ENCODE peak calls at places on chromosomes 3 and 15, in six cellular contexts. One of them, this sample, is unnamed.

GRCh38 chr3:79726795-79727194 is 41.0 kb downstream of the ROBO1 start:
- DNase-seq in SK-N-SH: no peak
- DNase-seq in HepG2: no peak
- DNase-seq in GM12878: no peak
- DNase-seq in H1: no peak
- DNase-seq in K562: no peak
- DNase-seq in this sample: no peak

GRCh38 chr15:69096197-69096596 is 64.2 kb upstream of the GLCE start:
- DNase-seq in SK-N-SH: no peak
- DNase-seq in HepG2: no peak
- DNase-seq in GM12878: no peak
- DNase-seq in H1: no peak
- DNase-seq in K562: no peak
- DNase-seq in this sample: no peak

GRCh38 chr15:31461911-31462480 is 135.4 kb downstream of the KLF13 start:
- DNase-seq in SK-N-SH: no peak
- DNase-seq in HepG2: no peak
- DNase-seq in GM12878: no peak
- DNase-seq in H1: no peak
- DNase-seq in K562: no peak
- DNase-seq in this sample: no peak

GRCh38 chr15:23570466-23570865 is 5.0 kb downstream of the MKRN3 start:
- DNase-seq in SK-N-SH: no peak
- DNase-seq in HepG2: peak
- DNase-seq in GM12878: no peak
- DNase-seq in H1: no peak
- DNase-seq in K562: no peak
- DNase-seq in this sample: no peak

GRCh38 chr15:42093966-42094365 is 396 bp downstream of the PLA2G4D start:
- DNase-seq in SK-N-SH: no peak
- DNase-seq in HepG2: no peak
- DNase-seq in GM12878: no peak
- DNase-seq in H1: no peak
- DNase-seq in K562: no peak
- DNase-seq in this sample: no peak

GRCh38 chr3:53103566-53104296 is 26.5 kb downstream of the RFT1 start:
- DNase-seq in SK-N-SH: no peak
- DNase-seq in HepG2: no peak
- DNase-seq in GM12878: no peak
- DNase-seq in H1: no peak
- DNase-seq in K562: no peak
- DNase-seq in this sample: no peak

GRCh38 chr3:67400476-67400875 is 253.9 kb downstream of the SUCLG2 start:
- DNase-seq in SK-N-SH: no peak
- DNase-seq in HepG2: no peak
- DNase-seq in GM12878: no peak
- DNase-seq in H1: no peak
- DNase-seq in K562: no peak
- DNase-seq in this sample: no peak

GRCh38 chr3:193720169-193720568 is 127.2 kb downstream of the OPA1 start:
- DNase-seq in SK-N-SH: no peak
- DNase-seq in HepG2: no peak
- DNase-seq in GM12878: no peak
- DNase-seq in H1: no peak
- DNase-seq in K562: no peak
- DNase-seq in this sample: no peak

GRCh38 chr3:127682576-127682975 is 9.8 kb downstream of the ABTB1 start:
- DNase-seq in SK-N-SH: no peak
- DNase-seq in HepG2: no peak
- DNase-seq in GM12878: no peak
- DNase-seq in H1: peak
- DNase-seq in K562: no peak
- DNase-seq in this sample: no peak

GRCh38 chr3:194905696-194906095 is 220.0 kb downstream of the FAM43A start:
- DNase-seq in SK-N-SH: no peak
- DNase-seq in HepG2: no peak
- DNase-seq in GM12878: no peak
- DNase-seq in H1: no peak
- DNase-seq in K562: no peak
- DNase-seq in this sample: no peak

GRCh38 chr3:135927170-135927569 is 38.4 kb upstream of the PPP2R3A start:
- DNase-seq in SK-N-SH: peak
- DNase-seq in HepG2: no peak
- DNase-seq in GM12878: no peak
- DNase-seq in H1: no peak
- DNase-seq in K562: no peak
- DNase-seq in this sample: no peak

GRCh38 chr3:186825294-186825821 is 17.2 kb upstream of the ADIPOQ start:
- DNase-seq in SK-N-SH: no peak
- DNase-seq in HepG2: no peak
- DNase-seq in GM12878: no peak
- DNase-seq in H1: peak
- DNase-seq in K562: peak
- DNase-seq in this sample: peak

GRCh38 chr3:37032961-37033360 is 39.6 kb downstream of the MLH1 start:
- DNase-seq in SK-N-SH: no peak
- DNase-seq in HepG2: no peak
- DNase-seq in GM12878: no peak
- DNase-seq in H1: no peak
- DNase-seq in K562: no peak
- DNase-seq in this sample: no peak

GRCh38 chr15:62436235-62436634 is 271.1 kb upstream of the C2CD4B start:
- DNase-seq in SK-N-SH: no peak
- DNase-seq in HepG2: no peak
- DNase-seq in GM12878: no peak
- DNase-seq in H1: no peak
- DNase-seq in K562: no peak
- DNase-seq in this sample: no peak

GRCh38 chr15:49041406-49041805 is 4.8 kb downstream of the SECISBP2L start:
- DNase-seq in SK-N-SH: no peak
- DNase-seq in HepG2: peak
- DNase-seq in GM12878: no peak
- DNase-seq in H1: no peak
- DNase-seq in K562: no peak
- DNase-seq in this sample: no peak

GRCh38 chr15:82749951-82750830 is 40.5 kb upstream of the AP3B2 start:
- DNase-seq in SK-N-SH: peak
- DNase-seq in HepG2: peak
- DNase-seq in GM12878: peak
- DNase-seq in H1: peak
- DNase-seq in K562: peak
- DNase-seq in this sample: peak

GRCh38 chr3:39118079-39118478 is 10.6 kb downstream of the TTC21A start:
- DNase-seq in SK-N-SH: no peak
- DNase-seq in HepG2: no peak
- DNase-seq in GM12878: no peak
- DNase-seq in H1: no peak
- DNase-seq in K562: no peak
- DNase-seq in this sample: peak

GRCh38 chr3:154552338-154552737 is 122.3 kb upstream of the GPR149 start:
- DNase-seq in SK-N-SH: no peak
- DNase-seq in HepG2: peak
- DNase-seq in GM12878: no peak
- DNase-seq in H1: no peak
- DNase-seq in K562: peak
- DNase-seq in this sample: no peak

GRCh38 chr15:71808311-71809020 is 1.9 kb upstream of the NR2E3 start:
- DNase-seq in SK-N-SH: no peak
- DNase-seq in HepG2: no peak
- DNase-seq in GM12878: no peak
- DNase-seq in H1: no peak
- DNase-seq in K562: no peak
- DNase-seq in this sample: no peak

GRCh38 chr3:20573175-20573574 is 387.2 kb upstream of the SGO1 start:
- DNase-seq in SK-N-SH: no peak
- DNase-seq in HepG2: no peak
- DNase-seq in GM12878: no peak
- DNase-seq in H1: no peak
- DNase-seq in K562: no peak
- DNase-seq in this sample: no peak

GRCh38 chr15:73991260-73991659 is 835 bp downstream of the STOML1 start:
- DNase-seq in SK-N-SH: no peak
- DNase-seq in HepG2: no peak
- DNase-seq in GM12878: no peak
- DNase-seq in H1: no peak
- DNase-seq in K562: no peak
- DNase-seq in this sample: no peak

GRCh38 chr3:190534986-190535385 is 21.1 kb downstream of the IL1RAP start:
- DNase-seq in SK-N-SH: no peak
- DNase-seq in HepG2: peak
- DNase-seq in GM12878: no peak
- DNase-seq in H1: no peak
- DNase-seq in K562: no peak
- DNase-seq in this sample: no peak

GRCh38 chr3:64417816-64418215 is 192.6 kb upstream of the PRICKLE2 start:
- DNase-seq in SK-N-SH: no peak
- DNase-seq in HepG2: no peak
- DNase-seq in GM12878: peak
- DNase-seq in H1: no peak
- DNase-seq in K562: no peak
- DNase-seq in this sample: no peak

GRCh38 chr3:179146911-179147570 is 1.1 kb upstream of the PIK3CA start:
- DNase-seq in SK-N-SH: peak
- DNase-seq in HepG2: peak
- DNase-seq in GM12878: peak
- DNase-seq in H1: no peak
- DNase-seq in K562: peak
- DNase-seq in this sample: peak

GRCh38 chr3:72259755-72260589 is 475.0 kb upstream of the PROK2 start:
- DNase-seq in SK-N-SH: no peak
- DNase-seq in HepG2: no peak
- DNase-seq in GM12878: no peak
- DNase-seq in H1: no peak
- DNase-seq in K562: no peak
- DNase-seq in this sample: no peak

GRCh38 chr15:53644681-53645080 is 114.8 kb downstream of the WDR72 start:
- DNase-seq in SK-N-SH: no peak
- DNase-seq in HepG2: no peak
- DNase-seq in GM12878: no peak
- DNase-seq in H1: no peak
- DNase-seq in K562: no peak
- DNase-seq in this sample: no peak

GRCh38 chr3:39285333-39285732 is 5.5 kb upstream of the CX3CR1 start:
- DNase-seq in SK-N-SH: no peak
- DNase-seq in HepG2: no peak
- DNase-seq in GM12878: no peak
- DNase-seq in H1: no peak
- DNase-seq in K562: no peak
- DNase-seq in this sample: no peak

GRCh38 chr15:101028772-101029438 is 109.7 kb downstream of the LRRK1 start:
- DNase-seq in SK-N-SH: no peak
- DNase-seq in HepG2: no peak
- DNase-seq in GM12878: no peak
- DNase-seq in H1: peak
- DNase-seq in K562: no peak
- DNase-seq in this sample: no peak

GRCh38 chr3:43473228-43473627 is 148.6 kb downstream of the ANO10 start:
- DNase-seq in SK-N-SH: no peak
- DNase-seq in HepG2: no peak
- DNase-seq in GM12878: no peak
- DNase-seq in H1: no peak
- DNase-seq in K562: no peak
- DNase-seq in this sample: no peak
- TF ChIP-seq GABPA in SK-N-SH: no peak
- TF ChIP-seq GABPA in HepG2: no peak
- TF ChIP-seq GABPA in GM12878: no peak
- TF ChIP-seq GABPA in H1: no peak
- TF ChIP-seq GABPA in K562: no peak
- TF ChIP-seq GABPA in this sample: no peak

DNA sequence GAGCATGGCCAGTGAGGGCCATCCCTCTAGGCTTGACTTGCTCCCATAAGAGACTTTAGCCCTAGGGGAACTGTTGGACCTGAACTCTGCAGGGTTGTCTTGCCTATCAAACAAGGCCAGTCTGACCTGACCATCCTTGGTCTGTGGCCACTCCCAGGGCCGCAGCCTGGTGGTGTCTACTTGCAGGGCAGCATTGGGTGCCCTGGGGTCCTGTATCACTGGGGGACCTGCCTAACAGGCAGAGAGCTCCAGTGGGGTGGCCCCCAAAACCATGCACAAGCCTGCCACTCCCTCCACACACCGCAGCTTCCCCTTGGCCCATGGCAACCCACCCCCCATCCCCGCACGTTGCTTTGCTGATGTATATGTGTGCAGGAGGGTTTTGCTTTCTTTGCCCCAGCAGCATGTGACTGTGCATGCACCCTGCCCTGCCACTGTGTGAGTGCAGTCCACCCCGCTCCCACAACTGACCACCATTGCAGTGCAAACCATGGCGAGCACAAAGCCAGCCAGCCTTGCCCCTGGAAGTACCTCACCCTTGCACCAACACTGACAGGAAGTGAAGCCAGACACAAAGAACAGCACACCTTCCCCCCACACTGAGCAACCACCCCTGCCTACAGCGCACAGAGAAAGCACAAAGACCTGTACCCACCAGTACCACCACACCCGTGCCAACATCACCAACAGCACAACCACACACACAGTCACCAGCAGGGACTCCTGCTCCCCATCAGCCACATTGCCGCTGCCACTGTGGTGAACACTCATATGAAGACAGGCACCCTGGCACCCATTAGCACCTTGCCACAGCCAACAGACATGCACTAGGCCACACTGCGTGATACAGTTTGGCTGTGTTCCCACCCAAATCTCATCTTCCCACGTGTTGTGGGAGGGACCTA is 88.8 kb downstream of the SENP7 start:
- DNase-seq in SK-N-SH: no peak
- DNase-seq in HepG2: no peak
- DNase-seq in GM12878: no peak
- DNase-seq in H1: no peak
- DNase-seq in K562: no peak
- DNase-seq in this sample: no peak
- TF ChIP-seq GABPA in SK-N-SH: no peak
- TF ChIP-seq GABPA in HepG2: no peak
- TF ChIP-seq GABPA in GM12878: no peak
- TF ChIP-seq GABPA in H1: no peak
- TF ChIP-seq GABPA in K562: no peak
- TF ChIP-seq GABPA in this sample: no peak

DNA sequence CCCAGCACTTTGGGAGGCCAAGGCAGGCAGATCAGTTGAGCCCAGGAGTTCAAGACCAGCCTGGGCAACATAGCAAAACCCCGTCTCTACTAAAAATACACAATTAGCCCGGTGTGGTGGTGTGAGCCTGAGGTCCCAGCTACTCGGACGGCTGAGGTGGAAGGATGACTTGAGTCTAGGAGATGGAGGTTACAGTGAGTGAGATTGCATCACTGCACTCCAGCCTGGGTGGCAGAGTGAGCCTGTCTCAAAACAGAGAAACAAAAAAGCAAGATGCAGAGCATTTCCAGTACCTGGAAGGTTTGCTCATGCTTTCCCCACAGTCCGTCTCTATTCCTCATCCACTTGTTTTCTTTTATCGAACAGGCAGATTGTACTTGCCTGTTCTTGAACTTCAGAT is 3.8 kb upstream of the PDIA5 start:
- DNase-seq in SK-N-SH: no peak
- DNase-seq in HepG2: no peak
- DNase-seq in GM12878: no peak
- DNase-seq in H1: no peak
- DNase-seq in K562: no peak
- DNase-seq in this sample: no peak
- TF ChIP-seq GABPA in SK-N-SH: no peak
- TF ChIP-seq GABPA in HepG2: no peak
- TF ChIP-seq GABPA in GM12878: no peak
- TF ChIP-seq GABPA in H1: no peak
- TF ChIP-seq GABPA in K562: no peak
- TF ChIP-seq GABPA in this sample: no peak

GRCh38 chr3:148450819-148451218 is 246.9 kb upstream of the AGTR1 start:
- DNase-seq in SK-N-SH: no peak
- DNase-seq in HepG2: peak
- DNase-seq in GM12878: no peak
- DNase-seq in H1: no peak
- DNase-seq in K562: no peak
- DNase-seq in this sample: no peak
- TF ChIP-seq GABPA in SK-N-SH: no peak
- TF ChIP-seq GABPA in HepG2: no peak
- TF ChIP-seq GABPA in GM12878: no peak
- TF ChIP-seq GABPA in H1: no peak
- TF ChIP-seq GABPA in K562: no peak
- TF ChIP-seq GABPA in this sample: no peak